ENCODE peak calls at places on chromosomes 3 and 15, in eight cellular contexts. F, W, R, K, E, M, V and O are unnamed samples.

GRCh38 chr3:159045279-159045678 is 243.4 kb downstream of the MFSD1 start:
- DNase-seq in F (no peak), W (no peak), R (no peak), K (no peak), E (no peak), M (no peak), V (no peak), O (no peak)

GRCh38 chr3:188788621-188789081 is 383.1 kb upstream of the TPRG1 start:
- DNase-seq in F (peak), W (no peak), R (no peak), K (peak), E (peak), M (peak), V (no peak), O (peak)

GRCh38 chr3:64505419-64505818 is 182.4 kb downstream of the ADAMTS9 start:
- DNase-seq in F (no peak), W (no peak), R (no peak), K (no peak), E (no peak), M (no peak), V (no peak), O (no peak)

GRCh38 chr15:67501836-67502461 is 19.0 kb upstream of the C15orf61 start:
- DNase-seq in F (no peak), W (no peak), R (no peak), K (no peak), E (peak), M (no peak), V (no peak), O (no peak)

GRCh38 chr3:44685128-44685800 is 27.2 kb upstream of the ZNF502 start:
- DNase-seq in F (peak), W (peak), R (no peak), K (peak), E (peak), M (peak), V (peak), O (peak)

GRCh38 chr15:67186688-67187087 is 67.8 kb downstream of the AAGAB start:
- DNase-seq in F (no peak), W (no peak), R (no peak), K (no peak), E (no peak), M (no peak), V (no peak), O (no peak)

GRCh38 chr3:177596822-177597271 is 399.6 kb upstream of the TBL1XR1 start:
- DNase-seq in F (peak), W (no peak), R (no peak), K (no peak), E (no peak), M (no peak), V (no peak), O (no peak)

GRCh38 chr3:158808697-158809096 is 6.8 kb downstream of the MFSD1 start:
- DNase-seq in F (peak), W (no peak), R (no peak), K (no peak), E (peak), M (no peak), V (peak), O (no peak)

GRCh38 chr3:12977117-12977808 is 96.0 kb downstream of the IQSEC1 start:
- DNase-seq in F (no peak), W (no peak), R (no peak), K (no peak), E (peak), M (no peak), V (no peak), O (no peak)

GRCh38 chr15:98405013-98405412 is 243.3 kb upstream of the IGF1R start:
- DNase-seq in F (no peak), W (no peak), R (no peak), K (no peak), E (no peak), M (no peak), V (no peak), O (no peak)

GRCh38 chr15:58475573-58476524 is 44.1 kb downstream of the LIPC start:
- DNase-seq in F (peak), W (no peak), R (no peak), K (no peak), E (no peak), M (no peak), V (no peak), O (no peak)

GRCh38 chr3:122931636-122932035 is 95.9 kb downstream of the SEMA5B start:
- DNase-seq in F (no peak), W (no peak), R (no peak), K (no peak), E (no peak), M (no peak), V (no peak), O (no peak)

DNA sequence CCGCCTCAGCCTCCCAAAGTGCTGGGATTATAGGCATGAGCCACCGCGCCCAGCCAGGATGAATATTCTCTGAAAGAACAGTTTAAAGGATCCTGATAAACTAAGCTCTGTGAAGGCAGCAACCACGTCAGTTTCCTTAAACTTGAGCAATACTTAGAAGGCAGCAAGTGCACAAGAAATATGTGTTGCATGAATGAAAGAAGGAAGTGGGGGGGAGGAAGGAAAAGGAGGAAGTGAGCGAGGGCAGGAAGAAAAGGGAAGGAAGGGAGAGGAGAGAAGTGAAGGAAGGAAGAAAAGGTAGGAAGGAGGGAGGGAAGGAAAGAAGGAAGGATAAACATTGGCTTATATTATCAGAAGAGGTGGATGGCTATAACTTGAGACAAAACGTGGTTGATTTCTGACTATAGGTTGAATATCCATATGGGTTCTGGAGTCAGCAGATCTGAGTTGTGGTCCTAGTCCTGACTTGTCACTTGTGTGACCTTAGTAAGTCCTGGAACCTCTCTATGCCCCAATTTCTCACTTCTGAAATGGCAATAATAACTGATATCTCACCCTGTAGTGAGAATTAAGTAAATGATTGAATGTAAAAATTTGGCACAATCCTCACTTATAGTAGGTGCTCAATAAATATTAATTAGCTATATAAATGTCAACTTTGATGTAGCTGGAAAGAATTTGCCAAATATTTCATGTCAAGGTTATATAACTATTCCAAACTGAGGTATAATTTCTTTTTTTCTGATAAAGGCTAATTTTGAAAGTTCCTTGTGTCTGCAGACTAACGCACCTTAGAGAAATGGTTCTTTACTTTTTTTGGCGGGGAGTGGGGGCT is 12.0 kb upstream of the SEMA4B start:
- DNase-seq in F (no peak), W (no peak), R (no peak), K (no peak), E (no peak), M (no peak), V (no peak), O (no peak)
- H3K27ac ChIP-seq in F (no peak), W (peak), R (no peak), K (no peak), E (no peak), M (no peak), V (no peak), O (peak)

GRCh38 chr15:73053398-73053723 is 1.1 kb downstream of the NEO1 start:
- DNase-seq in F (no peak), W (no peak), R (no peak), K (no peak), E (no peak), M (no peak), V (no peak), O (no peak)

GRCh38 chr15:73052679-73053397 is 575 bp downstream of the NEO1 start:
- DNase-seq in F (peak), W (peak), R (peak), K (peak), E (peak), M (peak), V (peak), O (peak)

GRCh38 chr15:73051811-73052678 is at the start of gene NEO1:
- DNase-seq in F (peak), W (peak), R (peak), K (peak), E (peak), M (peak), V (peak), O (peak)

GRCh38 chr15:73056460-73056859 is 4.2 kb downstream of the NEO1 start:
- DNase-seq in F (no peak), W (no peak), R (no peak), K (no peak), E (no peak), M (no peak), V (no peak), O (no peak)

DNA sequence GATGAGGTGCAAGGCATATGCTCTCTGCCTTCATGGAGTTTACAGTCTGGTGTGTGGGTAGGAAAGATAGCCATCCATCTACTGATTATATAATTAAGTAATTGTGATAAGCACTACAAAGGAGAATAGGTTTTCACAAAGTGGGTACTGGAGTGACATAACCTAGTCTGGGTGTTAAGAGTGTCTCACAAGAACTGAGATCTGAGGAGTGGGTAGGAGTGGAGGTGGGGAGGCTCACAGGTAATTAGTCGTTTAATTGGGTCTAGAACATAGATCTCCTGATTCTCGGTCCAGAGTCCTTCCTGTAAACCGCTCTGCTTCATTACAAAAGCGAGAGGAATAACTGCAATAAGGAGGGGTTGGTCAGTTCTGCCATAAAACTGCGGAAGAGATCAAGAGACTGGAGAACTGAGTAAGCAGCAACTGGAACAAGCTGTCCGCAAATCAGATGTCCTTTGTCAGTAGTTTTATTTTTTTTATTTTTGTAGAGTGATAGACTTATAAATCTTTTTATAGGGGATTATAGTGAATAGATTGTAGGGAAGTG is 2.2 kb downstream of the NEO1 start:
- DNase-seq in F (no peak), W (no peak), R (no peak), K (no peak), E (no peak), M (no peak), V (no peak), O (no peak)
- H3K4me3 ChIP-seq in F (no peak), W (no peak), R (no peak), K (no peak), E (no peak), M (no peak), V (no peak), O (no peak)

GRCh38 chr3:39961404-39961693 is 151.9 kb downstream of the MYRIP start:
- DNase-seq in F (peak), W (no peak), R (no peak), K (no peak), E (no peak), M (no peak), V (no peak), O (no peak)

GRCh38 chr3:39965461-39965860 is 156.1 kb downstream of the MYRIP start:
- DNase-seq in F (no peak), W (no peak), R (no peak), K (no peak), E (peak), M (no peak), V (no peak), O (no peak)

GRCh38 chr3:39960515-39961403 is 151.3 kb downstream of the MYRIP start:
- DNase-seq in F (peak), W (no peak), R (no peak), K (no peak), E (no peak), M (no peak), V (no peak), O (no peak)

GRCh38 chr3:39965997-39966396 is 156.6 kb downstream of the MYRIP start:
- DNase-seq in F (no peak), W (no peak), R (no peak), K (no peak), E (no peak), M (no peak), V (no peak), O (no peak)

DNA sequence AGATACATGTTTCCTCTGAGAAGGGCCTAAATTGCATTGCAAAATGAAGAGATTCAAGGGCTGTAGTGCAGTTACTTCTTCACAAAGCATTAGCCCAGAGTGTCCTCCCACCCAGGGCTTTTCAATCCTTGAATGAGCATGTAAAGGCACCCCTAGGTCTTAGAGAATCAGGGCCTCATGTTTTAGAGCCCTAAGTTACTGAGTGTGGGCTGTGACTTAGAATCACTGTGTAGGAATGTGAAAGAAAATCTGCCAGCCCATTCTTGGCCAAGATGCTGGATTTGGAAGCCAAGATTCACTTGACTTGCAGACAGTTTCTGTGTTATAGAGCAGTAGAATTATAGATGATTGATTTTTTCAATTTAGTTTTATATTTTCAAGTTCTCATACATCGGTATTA is 153.2 kb downstream of the MYRIP start:
- DNase-seq in F (peak), W (no peak), R (no peak), K (no peak), E (no peak), M (no peak), V (no peak), O (no peak)
- H3K27ac ChIP-seq in F (no peak), W (no peak), R (no peak), K (no peak), E (no peak), M (no peak), V (no peak), O (no peak)

GRCh38 chr3:25064681-25065080 is 363.4 kb upstream of the RARB start:
- DNase-seq in F (no peak), W (no peak), R (no peak), K (no peak), E (no peak), M (no peak), V (no peak), O (no peak)
- H3K4me3 ChIP-seq in F (no peak), W (no peak), R (no peak), K (no peak), E (no peak), M (no peak), V (no peak), O (no peak)